ENCODE peak calls at places on chromosomes 3 and 15, in nine cellular contexts. One of them, this sample, is unnamed.

GRCh38 chr3:11995061-11995460 is 9.1 kb upstream of the SYN2 start:
- DNase-seq in NAMALWA: no peak
- DNase-seq in COLO829: no peak
- DNase-seq in stomach: no peak
- DNase-seq in T-helper 2 cell treated with Interferon-gamma antibody and Interleukin-4, amounts not matched to agents 5 μg/mL and 100 μg/mL, for 36 hours: no peak
- DNase-seq in AG10803: no peak
- DNase-seq in activated T-cell treated with anti-CD3 and anti-CD28 coated beads for 24 hours: no peak
- DNase-seq in hepatocyte: peak; percentile 57
- DNase-seq in activated CD4-positive, alpha-beta T cell treated with anti-CD3 and anti-CD28 coated beads, Interleukin-2, amount 50 U/mL, for 24 hours: no peak
- DNase-seq in this sample: no peak

GRCh38 chr3:130316164-130316563 is 29.3 kb upstream of the COL6A5 start:
- DNase-seq in T-helper 2 cell treated with Interferon-gamma antibody and Interleukin-4, amounts not matched to agents 5 μg/mL and 100 μg/mL, for 36 hours: no peak
- DNase-seq in hepatocyte: no peak
- DNase-seq in AG10803: peak; percentile 46
- DNase-seq in activated CD4-positive, alpha-beta T cell treated with anti-CD3 and anti-CD28 coated beads, Interleukin-2, amount 50 U/mL, for 24 hours: no peak
- DNase-seq in COLO829: no peak
- DNase-seq in NAMALWA: no peak
- DNase-seq in stomach: no peak
- DNase-seq in activated T-cell treated with anti-CD3 and anti-CD28 coated beads for 24 hours: no peak
- DNase-seq in this sample: no peak

GRCh38 chr3:64417816-64418215 is 192.6 kb upstream of the PRICKLE2 start:
- DNase-seq in AG10803: peak; percentile 59
- DNase-seq in activated T-cell treated with anti-CD3 and anti-CD28 coated beads for 24 hours: no peak
- DNase-seq in T-helper 2 cell treated with Interferon-gamma antibody and Interleukin-4, amounts not matched to agents 5 μg/mL and 100 μg/mL, for 36 hours: no peak
- DNase-seq in hepatocyte: no peak
- DNase-seq in stomach: no peak
- DNase-seq in COLO829: peak; percentile 44
- DNase-seq in activated CD4-positive, alpha-beta T cell treated with anti-CD3 and anti-CD28 coated beads, Interleukin-2, amount 50 U/mL, for 24 hours: no peak
- DNase-seq in NAMALWA: no peak
- DNase-seq in this sample: no peak

GRCh38 chr15:49832421-49832980 is 211.7 kb downstream of the DTWD1 start:
- DNase-seq in NAMALWA: peak; percentile 18
- DNase-seq in COLO829: no peak
- DNase-seq in activated CD4-positive, alpha-beta T cell treated with anti-CD3 and anti-CD28 coated beads, Interleukin-2, amount 50 U/mL, for 24 hours: no peak
- DNase-seq in activated T-cell treated with anti-CD3 and anti-CD28 coated beads for 24 hours: no peak
- DNase-seq in T-helper 2 cell treated with Interferon-gamma antibody and Interleukin-4, amounts not matched to agents 5 μg/mL and 100 μg/mL, for 36 hours: no peak
- DNase-seq in stomach: no peak
- DNase-seq in hepatocyte: peak; percentile 73
- DNase-seq in AG10803: peak; percentile 21
- DNase-seq in this sample: no peak

GRCh38 chr15:91113036-91113435 is 13.0 kb downstream of the SV2B start:
- DNase-seq in AG10803: no peak
- DNase-seq in activated T-cell treated with anti-CD3 and anti-CD28 coated beads for 24 hours: no peak
- DNase-seq in NAMALWA: no peak
- DNase-seq in activated CD4-positive, alpha-beta T cell treated with anti-CD3 and anti-CD28 coated beads, Interleukin-2, amount 50 U/mL, for 24 hours: no peak
- DNase-seq in hepatocyte: no peak
- DNase-seq in stomach: no peak
- DNase-seq in T-helper 2 cell treated with Interferon-gamma antibody and Interleukin-4, amounts not matched to agents 5 μg/mL and 100 μg/mL, for 36 hours: no peak
- DNase-seq in COLO829: no peak
- DNase-seq in this sample: no peak

GRCh38 chr15:30033763-30034162 is 49.0 kb upstream of the GOLGA8J start:
- DNase-seq in activated CD4-positive, alpha-beta T cell treated with anti-CD3 and anti-CD28 coated beads, Interleukin-2, amount 50 U/mL, for 24 hours: no peak
- DNase-seq in hepatocyte: no peak
- DNase-seq in NAMALWA: no peak
- DNase-seq in T-helper 2 cell treated with Interferon-gamma antibody and Interleukin-4, amounts not matched to agents 5 μg/mL and 100 μg/mL, for 36 hours: no peak
- DNase-seq in activated T-cell treated with anti-CD3 and anti-CD28 coated beads for 24 hours: no peak
- DNase-seq in stomach: no peak
- DNase-seq in COLO829: no peak
- DNase-seq in AG10803: no peak
- DNase-seq in this sample: no peak

GRCh38 chr3:50324351-50325144 is 2.0 kb upstream of the HYAL2 start:
- DNase-seq in stomach: peak; percentile 69
- DNase-seq in COLO829: peak; percentile 89
- DNase-seq in NAMALWA: peak; percentile 74
- DNase-seq in T-helper 2 cell treated with Interferon-gamma antibody and Interleukin-4, amounts not matched to agents 5 μg/mL and 100 μg/mL, for 36 hours: peak; percentile 53
- DNase-seq in hepatocyte: peak; percentile 84
- DNase-seq in activated CD4-positive, alpha-beta T cell treated with anti-CD3 and anti-CD28 coated beads, Interleukin-2, amount 50 U/mL, for 24 hours: no peak
- DNase-seq in activated T-cell treated with anti-CD3 and anti-CD28 coated beads for 24 hours: peak; percentile 39
- DNase-seq in AG10803: peak; percentile 55
- DNase-seq in this sample: peak; percentile 40

GRCh38 chr3:58588030-58588614 is 10.9 kb upstream of the FAM107A start:
- DNase-seq in stomach: no peak
- DNase-seq in NAMALWA: no peak
- DNase-seq in hepatocyte: peak; percentile 60
- DNase-seq in AG10803: no peak
- DNase-seq in COLO829: peak; percentile 30
- DNase-seq in activated T-cell treated with anti-CD3 and anti-CD28 coated beads for 24 hours: no peak
- DNase-seq in activated CD4-positive, alpha-beta T cell treated with anti-CD3 and anti-CD28 coated beads, Interleukin-2, amount 50 U/mL, for 24 hours: no peak
- DNase-seq in T-helper 2 cell treated with Interferon-gamma antibody and Interleukin-4, amounts not matched to agents 5 μg/mL and 100 μg/mL, for 36 hours: no peak
- DNase-seq in this sample: no peak

GRCh38 chr15:101071651-101072050 is 152.5 kb downstream of the LRRK1 start:
- DNase-seq in T-helper 2 cell treated with Interferon-gamma antibody and Interleukin-4, amounts not matched to agents 5 μg/mL and 100 μg/mL, for 36 hours: no peak
- DNase-seq in activated CD4-positive, alpha-beta T cell treated with anti-CD3 and anti-CD28 coated beads, Interleukin-2, amount 50 U/mL, for 24 hours: no peak
- DNase-seq in AG10803: no peak
- DNase-seq in NAMALWA: no peak
- DNase-seq in hepatocyte: no peak
- DNase-seq in activated T-cell treated with anti-CD3 and anti-CD28 coated beads for 24 hours: no peak
- DNase-seq in stomach: no peak
- DNase-seq in COLO829: no peak
- DNase-seq in this sample: no peak

GRCh38 chr3:62755285-62755684 is 119.9 kb downstream of the CADPS start:
- DNase-seq in AG10803: no peak
- DNase-seq in activated CD4-positive, alpha-beta T cell treated with anti-CD3 and anti-CD28 coated beads, Interleukin-2, amount 50 U/mL, for 24 hours: no peak
- DNase-seq in activated T-cell treated with anti-CD3 and anti-CD28 coated beads for 24 hours: no peak
- DNase-seq in hepatocyte: no peak
- DNase-seq in NAMALWA: peak; percentile 80
- DNase-seq in COLO829: peak; percentile 57
- DNase-seq in T-helper 2 cell treated with Interferon-gamma antibody and Interleukin-4, amounts not matched to agents 5 μg/mL and 100 μg/mL, for 36 hours: no peak
- DNase-seq in stomach: no peak
- DNase-seq in this sample: no peak

GRCh38 chr3:105608623-105609022 is 241.9 kb downstream of the ALCAM start:
- DNase-seq in stomach: no peak
- DNase-seq in AG10803: peak; percentile 12
- DNase-seq in COLO829: no peak
- DNase-seq in hepatocyte: peak; percentile 22
- DNase-seq in NAMALWA: no peak
- DNase-seq in activated CD4-positive, alpha-beta T cell treated with anti-CD3 and anti-CD28 coated beads, Interleukin-2, amount 50 U/mL, for 24 hours: no peak
- DNase-seq in T-helper 2 cell treated with Interferon-gamma antibody and Interleukin-4, amounts not matched to agents 5 μg/mL and 100 μg/mL, for 36 hours: no peak
- DNase-seq in activated T-cell treated with anti-CD3 and anti-CD28 coated beads for 24 hours: no peak
- DNase-seq in this sample: no peak

GRCh38 chr3:46866720-46867549 is 3.7 kb upstream of the MYL3 start:
- DNase-seq in T-helper 2 cell treated with Interferon-gamma antibody and Interleukin-4, amounts not matched to agents 5 μg/mL and 100 μg/mL, for 36 hours: peak; percentile 48
- DNase-seq in hepatocyte: peak; percentile 83
- DNase-seq in AG10803: peak; percentile 34
- DNase-seq in COLO829: peak; percentile 53
- DNase-seq in NAMALWA: peak; percentile 56
- DNase-seq in stomach: peak; percentile 87
- DNase-seq in activated CD4-positive, alpha-beta T cell treated with anti-CD3 and anti-CD28 coated beads, Interleukin-2, amount 50 U/mL, for 24 hours: peak; percentile 74
- DNase-seq in activated T-cell treated with anti-CD3 and anti-CD28 coated beads for 24 hours: peak; percentile 65
- DNase-seq in this sample: peak; percentile 72

GRCh38 chr3:70539908-70540307 is 227.5 kb upstream of the MDFIC2 start:
- DNase-seq in stomach: no peak
- DNase-seq in hepatocyte: no peak
- DNase-seq in activated T-cell treated with anti-CD3 and anti-CD28 coated beads for 24 hours: no peak
- DNase-seq in AG10803: no peak
- DNase-seq in COLO829: no peak
- DNase-seq in NAMALWA: no peak
- DNase-seq in activated CD4-positive, alpha-beta T cell treated with anti-CD3 and anti-CD28 coated beads, Interleukin-2, amount 50 U/mL, for 24 hours: no peak
- DNase-seq in T-helper 2 cell treated with Interferon-gamma antibody and Interleukin-4, amounts not matched to agents 5 μg/mL and 100 μg/mL, for 36 hours: no peak
- DNase-seq in this sample: no peak

This sample was measured in activated T-helper 9 cell treated with anti-CD3 and anti-CD28 coated beads, Interleukin-2, amount 50 U/mL, for 16 hours.